ENCODE peak calls at places on chromosomes 16 and 17, in eight cellular contexts. One of them, this sample, is unnamed. For H3K9me2 and H3K4me1, the result is how much of the 10 kb centered on the place peaks cover.

GRCh38 chr17:57955183-57955952 is at the start of gene CUEDC1:
- DNase-seq in OCI-LY7: peak
- DNase-seq in PC-3: peak
- DNase-seq in GM23338: peak
- DNase-seq in MM.1S: peak
- DNase-seq in HCT116: no peak
- DNase-seq in SK-N-SH: peak
- DNase-seq in PC-9: no peak
- DNase-seq in this sample: peak

GRCh38 chr17:34542700-34543336 is 36.6 kb upstream of the TMEM132E start:
- DNase-seq in OCI-LY7: peak
- DNase-seq in PC-3: peak
- DNase-seq in GM23338: peak
- DNase-seq in MM.1S: no peak
- DNase-seq in HCT116: no peak
- DNase-seq in SK-N-SH: peak
- DNase-seq in PC-9: no peak
- DNase-seq in this sample: peak

GRCh38 chr16:90020838-90021382 is 1.7 kb upstream of the DBNDD1 start:
- DNase-seq in OCI-LY7: peak
- DNase-seq in PC-3: peak
- DNase-seq in GM23338: no peak
- DNase-seq in MM.1S: no peak
- DNase-seq in HCT116: no peak
- DNase-seq in SK-N-SH: peak
- DNase-seq in PC-9: peak
- DNase-seq in this sample: no peak

GRCh38 chr17:21841839-21842238 is 149.5 kb downstream of the KCNJ18 start:
- DNase-seq in OCI-LY7: no peak
- DNase-seq in PC-3: no peak
- DNase-seq in GM23338: no peak
- DNase-seq in MM.1S: no peak
- DNase-seq in HCT116: no peak
- DNase-seq in SK-N-SH: no peak
- DNase-seq in PC-9: no peak
- DNase-seq in this sample: no peak

GRCh38 chr16:9677301-9677653 is 505.0 kb downstream of the GRIN2A start:
- DNase-seq in OCI-LY7: no peak
- DNase-seq in PC-3: no peak
- DNase-seq in GM23338: peak
- DNase-seq in MM.1S: no peak
- DNase-seq in HCT116: no peak
- DNase-seq in SK-N-SH: no peak
- DNase-seq in PC-9: no peak
- DNase-seq in this sample: no peak

GRCh38 chr16:63312343-63312742 is 1276.1 kb upstream of the CDH8 start:
- DNase-seq in OCI-LY7: no peak
- DNase-seq in PC-3: no peak
- DNase-seq in GM23338: no peak
- DNase-seq in MM.1S: no peak
- DNase-seq in HCT116: no peak
- DNase-seq in SK-N-SH: peak
- DNase-seq in PC-9: no peak
- DNase-seq in this sample: no peak

GRCh38 chr16:68393333-68393732 is 55.0 kb downstream of the SMPD3 start:
- DNase-seq in OCI-LY7: no peak
- DNase-seq in PC-3: no peak
- DNase-seq in GM23338: no peak
- DNase-seq in MM.1S: no peak
- DNase-seq in HCT116: no peak
- DNase-seq in SK-N-SH: no peak
- DNase-seq in PC-9: no peak
- DNase-seq in this sample: no peak

GRCh38 chr16:85917959-85918358 is 19.0 kb downstream of the IRF8 start:
- DNase-seq in OCI-LY7: no peak
- DNase-seq in PC-3: no peak
- DNase-seq in GM23338: no peak
- DNase-seq in MM.1S: no peak
- DNase-seq in HCT116: no peak
- DNase-seq in SK-N-SH: no peak
- DNase-seq in PC-9: no peak
- DNase-seq in this sample: no peak

GRCh38 chr17:50218771-50219315 is 17.4 kb upstream of the COL1A1 start:
- DNase-seq in OCI-LY7: no peak
- DNase-seq in PC-3: peak
- DNase-seq in GM23338: no peak
- DNase-seq in MM.1S: no peak
- DNase-seq in HCT116: peak
- DNase-seq in SK-N-SH: no peak
- DNase-seq in PC-9: peak
- DNase-seq in this sample: peak

GRCh38 chr16:12150600-12150999 is 174.1 kb downstream of the SNX29 start:
- DNase-seq in OCI-LY7: peak
- DNase-seq in PC-3: no peak
- DNase-seq in GM23338: no peak
- DNase-seq in MM.1S: no peak
- DNase-seq in HCT116: no peak
- DNase-seq in SK-N-SH: no peak
- DNase-seq in PC-9: no peak
- DNase-seq in this sample: no peak

GRCh38 chr17:28950752-28951427 is 428 bp downstream of the PHF12 start:
- DNase-seq in OCI-LY7: no peak
- DNase-seq in PC-3: no peak
- DNase-seq in GM23338: no peak
- DNase-seq in MM.1S: no peak
- DNase-seq in HCT116: no peak
- DNase-seq in SK-N-SH: no peak
- DNase-seq in PC-9: no peak
- DNase-seq in this sample: no peak

GRCh38 chr16:46573008-46573833 is 48.0 kb downstream of the SHCBP1 start:
- DNase-seq in OCI-LY7: no peak
- DNase-seq in PC-3: peak
- DNase-seq in GM23338: no peak
- DNase-seq in MM.1S: no peak
- DNase-seq in HCT116: no peak
- DNase-seq in SK-N-SH: no peak
- DNase-seq in PC-9: peak
- DNase-seq in this sample: no peak

GRCh38 chr16:56898847-56899246 is 33.1 kb upstream of the HERPUD1 start:
- DNase-seq in OCI-LY7: no peak
- DNase-seq in PC-3: no peak
- DNase-seq in GM23338: no peak
- DNase-seq in MM.1S: no peak
- DNase-seq in HCT116: no peak
- DNase-seq in SK-N-SH: no peak
- DNase-seq in PC-9: no peak
- DNase-seq in this sample: no peak

GRCh38 chr17:21161498-21162393 is 35.0 kb downstream of the DHRS7B start:
- DNase-seq in OCI-LY7: no peak
- DNase-seq in PC-3: no peak
- DNase-seq in GM23338: no peak
- DNase-seq in MM.1S: no peak
- DNase-seq in HCT116: no peak
- DNase-seq in SK-N-SH: no peak
- DNase-seq in PC-9: no peak
- DNase-seq in this sample: no peak

GRCh38 chr17:67021196-67021595 is 23.2 kb upstream of the CACNG1 start:
- DNase-seq in OCI-LY7: no peak
- DNase-seq in PC-3: no peak
- DNase-seq in GM23338: no peak
- DNase-seq in MM.1S: no peak
- DNase-seq in HCT116: no peak
- DNase-seq in SK-N-SH: no peak
- DNase-seq in PC-9: no peak
- DNase-seq in this sample: no peak

GRCh38 chr17:30565073-30565935 is 88.1 kb downstream of the GOSR1 start:
- DNase-seq in OCI-LY7: no peak
- DNase-seq in PC-3: no peak
- DNase-seq in GM23338: peak
- DNase-seq in MM.1S: no peak
- DNase-seq in HCT116: no peak
- DNase-seq in SK-N-SH: no peak
- DNase-seq in PC-9: peak
- DNase-seq in this sample: no peak

GRCh38 chr16:727291-727977 is 528 bp downstream of the HAGHL start:
- DNase-seq in OCI-LY7: no peak
- DNase-seq in PC-3: no peak
- DNase-seq in GM23338: peak
- DNase-seq in MM.1S: peak
- DNase-seq in HCT116: no peak
- DNase-seq in SK-N-SH: peak
- DNase-seq in PC-9: peak
- DNase-seq in this sample: no peak

GRCh38 chr17:40615295-40615988 is 32.2 kb downstream of the SMARCE1 start:
- DNase-seq in OCI-LY7: peak
- DNase-seq in PC-3: peak
- DNase-seq in GM23338: peak
- DNase-seq in MM.1S: peak
- DNase-seq in HCT116: peak
- DNase-seq in SK-N-SH: peak
- DNase-seq in PC-9: peak
- DNase-seq in this sample: peak

GRCh38 chr16:55470533-55471371 is 8.2 kb upstream of the MMP2 start:
- DNase-seq in OCI-LY7: no peak
- DNase-seq in PC-3: peak
- DNase-seq in GM23338: no peak
- DNase-seq in MM.1S: no peak
- DNase-seq in HCT116: no peak
- DNase-seq in SK-N-SH: no peak
- DNase-seq in PC-9: peak
- DNase-seq in this sample: no peak

GRCh38 chr17:64343071-64343774 is 47.4 kb downstream of the PECAM1 start:
- DNase-seq in OCI-LY7: no peak
- DNase-seq in PC-3: no peak
- DNase-seq in GM23338: no peak
- DNase-seq in MM.1S: no peak
- DNase-seq in HCT116: no peak
- DNase-seq in SK-N-SH: no peak
- DNase-seq in PC-9: no peak
- DNase-seq in this sample: no peak

DNA sequence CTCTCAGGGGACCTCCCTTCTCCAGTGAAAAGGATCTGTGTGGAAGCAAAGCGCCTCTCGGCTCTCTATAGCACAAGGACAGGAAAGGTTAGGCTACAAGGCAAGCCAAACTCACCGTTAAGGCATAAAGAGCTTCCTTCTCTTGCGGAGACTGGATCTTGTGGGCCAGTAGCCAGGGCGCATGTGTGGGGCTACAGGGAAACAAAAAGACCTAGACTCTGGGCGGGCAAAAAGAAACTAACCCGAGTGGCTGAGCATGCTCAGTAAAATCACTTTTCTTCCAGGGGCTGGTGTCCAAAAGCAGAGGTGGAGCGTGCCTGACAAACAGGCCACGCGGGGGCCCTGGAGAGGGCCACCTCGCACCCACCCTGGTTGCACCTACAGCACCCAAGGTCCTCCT is 16.1 kb downstream of the GGA2 start:
- DNase-seq in OCI-LY7: no peak
- DNase-seq in PC-3: no peak
- DNase-seq in GM23338: no peak
- DNase-seq in MM.1S: no peak
- DNase-seq in HCT116: no peak
- DNase-seq in SK-N-SH: no peak
- DNase-seq in PC-9: no peak
- DNase-seq in this sample: no peak
- H3K9me2 ChIP-seq in OCI-LY7: under half
- H3K9me2 ChIP-seq in PC-3: under half
- H3K9me2 ChIP-seq in GM23338: under half
- H3K9me2 ChIP-seq in MM.1S: under half
- H3K9me2 ChIP-seq in HCT116: under half
- H3K9me2 ChIP-seq in SK-N-SH: under half
- H3K9me2 ChIP-seq in PC-9: under half
- H3K9me2 ChIP-seq in this sample: under half

DNA sequence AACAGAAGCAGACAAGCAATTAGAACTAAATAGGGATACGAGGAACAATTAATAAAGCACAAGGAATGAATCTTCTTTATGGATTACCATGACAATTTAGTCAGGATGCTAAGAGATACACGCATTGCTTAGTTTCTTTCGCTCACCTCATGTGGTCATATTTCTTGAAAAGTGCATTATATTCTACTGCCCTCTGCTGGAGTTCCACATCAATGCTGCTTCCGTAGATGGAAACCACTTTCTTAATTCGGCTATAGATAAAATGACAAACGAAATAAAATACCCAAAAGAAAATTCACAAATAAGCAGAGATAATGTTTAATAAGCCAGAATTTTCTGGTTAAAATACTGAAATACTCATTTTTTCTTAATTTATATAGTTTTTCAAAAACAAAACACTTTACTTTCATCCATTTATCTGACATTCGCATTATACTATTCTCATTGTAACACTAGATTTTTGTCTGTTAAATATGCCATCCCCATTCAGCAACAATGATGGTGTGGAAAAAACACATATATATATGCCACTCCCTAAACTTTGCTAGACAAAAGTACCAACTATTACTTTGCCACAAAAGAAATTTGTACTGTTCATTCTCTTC is 22.0 kb upstream of the PHLPP2 start:
- DNase-seq in OCI-LY7: peak
- DNase-seq in PC-3: peak
- DNase-seq in GM23338: peak
- DNase-seq in MM.1S: peak
- DNase-seq in HCT116: peak
- DNase-seq in SK-N-SH: peak
- DNase-seq in PC-9: peak
- DNase-seq in this sample: peak
- TF ChIP-seq CTCF in OCI-LY7: peak
- TF ChIP-seq CTCF in PC-3: peak
- TF ChIP-seq CTCF in GM23338: peak
- TF ChIP-seq CTCF in MM.1S: peak
- TF ChIP-seq CTCF in HCT116: peak
- TF ChIP-seq CTCF in SK-N-SH: peak
- TF ChIP-seq CTCF in PC-9: peak
- TF ChIP-seq CTCF in this sample: peak

GRCh38 chr16:49636608-49637007 is 219.3 kb downstream of the ZNF423 start:
- DNase-seq in OCI-LY7: no peak
- DNase-seq in PC-3: no peak
- DNase-seq in GM23338: no peak
- DNase-seq in MM.1S: no peak
- DNase-seq in HCT116: no peak
- DNase-seq in SK-N-SH: no peak
- DNase-seq in PC-9: no peak
- DNase-seq in this sample: no peak
- H3K4me1 ChIP-seq in OCI-LY7: under half
- H3K4me1 ChIP-seq in PC-3: under half
- H3K4me1 ChIP-seq in GM23338: under half
- H3K4me1 ChIP-seq in MM.1S: under half
- H3K4me1 ChIP-seq in HCT116: under half
- H3K4me1 ChIP-seq in SK-N-SH: half or more
- H3K4me1 ChIP-seq in PC-9: under half
- H3K4me1 ChIP-seq in this sample: under half

DNA sequence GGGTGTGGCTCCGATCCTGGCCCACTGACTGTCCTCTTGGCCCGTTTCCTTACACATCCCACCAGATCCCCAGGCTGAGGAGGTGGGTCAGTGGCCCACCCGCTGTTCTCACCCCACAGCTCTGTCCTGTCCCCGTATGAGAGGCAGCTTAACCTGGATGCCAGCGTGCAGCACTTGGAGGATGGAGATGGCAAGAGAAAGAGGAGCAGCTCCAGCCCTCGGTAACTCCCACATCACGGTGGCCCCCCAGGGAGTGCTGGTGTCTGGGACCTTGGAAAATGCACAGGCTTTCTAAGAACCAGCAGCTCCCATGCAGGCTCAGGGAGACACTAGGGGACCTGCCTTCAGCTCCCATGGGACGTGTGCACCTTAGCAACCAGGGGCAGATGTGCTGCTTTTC is 4.2 kb upstream of the LLGL2 start:
- DNase-seq in OCI-LY7: no peak
- DNase-seq in PC-3: no peak
- DNase-seq in GM23338: no peak
- DNase-seq in MM.1S: no peak
- DNase-seq in HCT116: no peak
- DNase-seq in SK-N-SH: no peak
- DNase-seq in PC-9: no peak
- DNase-seq in this sample: no peak
- H3K9me2 ChIP-seq in OCI-LY7: under half
- H3K9me2 ChIP-seq in PC-3: under half
- H3K9me2 ChIP-seq in GM23338: under half
- H3K9me2 ChIP-seq in MM.1S: under half
- H3K9me2 ChIP-seq in HCT116: under half
- H3K9me2 ChIP-seq in SK-N-SH: under half
- H3K9me2 ChIP-seq in PC-9: under half
- H3K9me2 ChIP-seq in this sample: under half